ENCODE peak calls at places on chromosomes 4 and X, in five cellular contexts. One of them, this sample, is unnamed.

GRCh38 chr4:30461218-30461617 is 259.0 kb upstream of the PCDH7 start:
- DNase-seq in heart left ventricle: no peak
- DNase-seq in HEK293T: no peak
- DNase-seq in AG10803: no peak
- DNase-seq in T-helper 1 cell: no peak
- DNase-seq in this sample: no peak

GRCh38 chr4:181688886-181689285 is 554.3 kb upstream of the TENM3 start:
- DNase-seq in heart left ventricle: no peak
- DNase-seq in HEK293T: no peak
- DNase-seq in AG10803: no peak
- DNase-seq in T-helper 1 cell: no peak
- DNase-seq in this sample: no peak

GRCh38 chr4:140309124-140309870 is 64.1 kb upstream of the SCOC start:
- DNase-seq in heart left ventricle: no peak
- DNase-seq in HEK293T: no peak
- DNase-seq in AG10803: peak; percentile 68
- DNase-seq in T-helper 1 cell: no peak
- DNase-seq in this sample: no peak

GRCh38 chr4:112523008-112523440 is 7.0 kb upstream of the NEUROG2 start:
- DNase-seq in heart left ventricle: no peak
- DNase-seq in HEK293T: no peak
- DNase-seq in AG10803: peak; percentile 33
- DNase-seq in T-helper 1 cell: no peak
- DNase-seq in this sample: no peak

GRCh38 chr4:146640459-146641061 is 1.9 kb downstream of the POU4F2 start:
- DNase-seq in heart left ventricle: no peak
- DNase-seq in HEK293T: no peak
- DNase-seq in AG10803: no peak
- DNase-seq in T-helper 1 cell: no peak
- DNase-seq in this sample: no peak

GRCh38 chr4:8908206-8908893 is 36.7 kb upstream of the HMX1 start:
- DNase-seq in heart left ventricle: peak; percentile 9
- DNase-seq in HEK293T: no peak
- DNase-seq in AG10803: no peak
- DNase-seq in T-helper 1 cell: no peak
- DNase-seq in this sample: peak; percentile 10

GRCh38 chr4:127055349-127055748 is 577.4 kb upstream of the INTU start:
- DNase-seq in heart left ventricle: no peak
- DNase-seq in HEK293T: no peak
- DNase-seq in AG10803: peak; percentile 30
- DNase-seq in T-helper 1 cell: no peak
- DNase-seq in this sample: no peak

GRCh38 chr4:71694946-71695345 is 88.9 kb downstream of the GC start:
- DNase-seq in heart left ventricle: no peak
- DNase-seq in HEK293T: no peak
- DNase-seq in AG10803: peak; percentile 61
- DNase-seq in T-helper 1 cell: no peak
- DNase-seq in this sample: no peak

GRCh38 chrX:24566233-24566632 is 80.9 kb downstream of the PCYT1B start:
- DNase-seq in heart left ventricle: no peak
- DNase-seq in HEK293T: no peak
- DNase-seq in AG10803: no peak
- DNase-seq in T-helper 1 cell: no peak
- DNase-seq in this sample: no peak

GRCh38 chr4:173930329-173930967 is 353.0 kb downstream of the FBXO8 start:
- DNase-seq in heart left ventricle: no peak
- DNase-seq in HEK293T: no peak
- DNase-seq in AG10803: no peak
- DNase-seq in T-helper 1 cell: no peak
- DNase-seq in this sample: no peak

This sample was measured in T-helper 17 cell.